ENCODE peak calls at places on chromosomes 16 and 17, in nine cellular contexts. One of them, this sample, is unnamed.

GRCh38 chr16:9847146-9847545 is 335.1 kb downstream of the GRIN2A start:
- DNase-seq in NB4: no peak
- DNase-seq in esophagus squamous epithelium: no peak
- DNase-seq in stomach: no peak
- DNase-seq in testis: no peak
- DNase-seq in transverse colon: no peak
- DNase-seq in prostate gland: no peak
- DNase-seq in HepG2: no peak
- DNase-seq in uterus: no peak
- DNase-seq in this sample: no peak

GRCh38 chr16:66359811-66360608 is 6.5 kb upstream of the CDH5 start:
- DNase-seq in NB4: no peak
- DNase-seq in esophagus squamous epithelium: no peak
- DNase-seq in stomach: no peak
- DNase-seq in testis: no peak
- DNase-seq in transverse colon: no peak
- DNase-seq in prostate gland: no peak
- DNase-seq in HepG2: no peak
- DNase-seq in uterus: peak
- DNase-seq in this sample: no peak

GRCh38 chr17:78127240-78127887 is 1.2 kb downstream of the TMC6 start:
- DNase-seq in NB4: peak
- DNase-seq in esophagus squamous epithelium: no peak
- DNase-seq in stomach: peak
- DNase-seq in testis: peak
- DNase-seq in transverse colon: peak
- DNase-seq in prostate gland: no peak
- DNase-seq in HepG2: peak
- DNase-seq in uterus: no peak
- DNase-seq in this sample: no peak

GRCh38 chr16:84055366-84055765 is 12.8 kb upstream of the SLC38A8 start:
- DNase-seq in NB4: no peak
- DNase-seq in esophagus squamous epithelium: no peak
- DNase-seq in stomach: no peak
- DNase-seq in testis: no peak
- DNase-seq in transverse colon: no peak
- DNase-seq in prostate gland: no peak
- DNase-seq in HepG2: no peak
- DNase-seq in uterus: no peak
- DNase-seq in this sample: no peak

GRCh38 chr17:73718362-73718761 is 74.1 kb upstream of the SDK2 start:
- DNase-seq in NB4: no peak
- DNase-seq in esophagus squamous epithelium: no peak
- DNase-seq in stomach: no peak
- DNase-seq in testis: no peak
- DNase-seq in transverse colon: no peak
- DNase-seq in prostate gland: no peak
- DNase-seq in HepG2: no peak
- DNase-seq in uterus: no peak
- DNase-seq in this sample: no peak

GRCh38 chr16:70746708-70747424 is 54.1 kb downstream of the VAC14 start:
- DNase-seq in NB4: peak
- DNase-seq in esophagus squamous epithelium: no peak
- DNase-seq in stomach: peak
- DNase-seq in testis: no peak
- DNase-seq in transverse colon: peak
- DNase-seq in prostate gland: peak
- DNase-seq in HepG2: peak
- DNase-seq in uterus: peak
- DNase-seq in this sample: peak

GRCh38 chr17:79223471-79223870 is 148.8 kb downstream of the ENGASE start:
- DNase-seq in NB4: no peak
- DNase-seq in esophagus squamous epithelium: no peak
- DNase-seq in stomach: no peak
- DNase-seq in testis: no peak
- DNase-seq in transverse colon: no peak
- DNase-seq in prostate gland: no peak
- DNase-seq in HepG2: no peak
- DNase-seq in uterus: no peak
- DNase-seq in this sample: no peak

GRCh38 chr16:81140930-81141780 is 45.0 kb upstream of the GCSH start:
- DNase-seq in NB4: peak
- DNase-seq in esophagus squamous epithelium: no peak
- DNase-seq in stomach: no peak
- DNase-seq in testis: peak
- DNase-seq in transverse colon: no peak
- DNase-seq in prostate gland: no peak
- DNase-seq in HepG2: peak
- DNase-seq in uterus: no peak
- DNase-seq in this sample: no peak

GRCh38 chr17:75695830-75696271 is 25.4 kb upstream of the ITGB4 start:
- DNase-seq in NB4: no peak
- DNase-seq in esophagus squamous epithelium: no peak
- DNase-seq in stomach: peak
- DNase-seq in testis: no peak
- DNase-seq in transverse colon: peak
- DNase-seq in prostate gland: peak
- DNase-seq in HepG2: no peak
- DNase-seq in uterus: no peak
- DNase-seq in this sample: peak

GRCh38 chr17:13001991-13002615 is 15.7 kb downstream of the ELAC2 start:
- DNase-seq in NB4: no peak
- DNase-seq in esophagus squamous epithelium: no peak
- DNase-seq in stomach: no peak
- DNase-seq in testis: no peak
- DNase-seq in transverse colon: no peak
- DNase-seq in prostate gland: no peak
- DNase-seq in HepG2: no peak
- DNase-seq in uterus: no peak
- DNase-seq in this sample: no peak

GRCh38 chr16:84404936-84405640 is 36.8 kb downstream of the ATP2C2 start:
- DNase-seq in NB4: no peak
- DNase-seq in esophagus squamous epithelium: no peak
- DNase-seq in stomach: no peak
- DNase-seq in testis: no peak
- DNase-seq in transverse colon: no peak
- DNase-seq in prostate gland: no peak
- DNase-seq in HepG2: no peak
- DNase-seq in uterus: no peak
- DNase-seq in this sample: no peak

GRCh38 chr16:68069511-68070248 is 15.5 kb upstream of the NFATC3 start:
- DNase-seq in NB4: peak
- DNase-seq in esophagus squamous epithelium: no peak
- DNase-seq in stomach: no peak
- DNase-seq in testis: peak
- DNase-seq in transverse colon: peak
- DNase-seq in prostate gland: no peak
- DNase-seq in HepG2: no peak
- DNase-seq in uterus: no peak
- DNase-seq in this sample: peak

GRCh38 chr16:85104821-85105391 is 7.4 kb downstream of the CIBAR2 start:
- DNase-seq in NB4: peak
- DNase-seq in esophagus squamous epithelium: no peak
- DNase-seq in stomach: no peak
- DNase-seq in testis: no peak
- DNase-seq in transverse colon: peak
- DNase-seq in prostate gland: no peak
- DNase-seq in HepG2: no peak
- DNase-seq in uterus: no peak
- DNase-seq in this sample: no peak

GRCh38 chr16:66007717-66008116 is 358.8 kb upstream of the CDH5 start:
- DNase-seq in NB4: no peak
- DNase-seq in esophagus squamous epithelium: no peak
- DNase-seq in stomach: no peak
- DNase-seq in testis: no peak
- DNase-seq in transverse colon: no peak
- DNase-seq in prostate gland: no peak
- DNase-seq in HepG2: no peak
- DNase-seq in uterus: no peak
- DNase-seq in this sample: no peak

DNA sequence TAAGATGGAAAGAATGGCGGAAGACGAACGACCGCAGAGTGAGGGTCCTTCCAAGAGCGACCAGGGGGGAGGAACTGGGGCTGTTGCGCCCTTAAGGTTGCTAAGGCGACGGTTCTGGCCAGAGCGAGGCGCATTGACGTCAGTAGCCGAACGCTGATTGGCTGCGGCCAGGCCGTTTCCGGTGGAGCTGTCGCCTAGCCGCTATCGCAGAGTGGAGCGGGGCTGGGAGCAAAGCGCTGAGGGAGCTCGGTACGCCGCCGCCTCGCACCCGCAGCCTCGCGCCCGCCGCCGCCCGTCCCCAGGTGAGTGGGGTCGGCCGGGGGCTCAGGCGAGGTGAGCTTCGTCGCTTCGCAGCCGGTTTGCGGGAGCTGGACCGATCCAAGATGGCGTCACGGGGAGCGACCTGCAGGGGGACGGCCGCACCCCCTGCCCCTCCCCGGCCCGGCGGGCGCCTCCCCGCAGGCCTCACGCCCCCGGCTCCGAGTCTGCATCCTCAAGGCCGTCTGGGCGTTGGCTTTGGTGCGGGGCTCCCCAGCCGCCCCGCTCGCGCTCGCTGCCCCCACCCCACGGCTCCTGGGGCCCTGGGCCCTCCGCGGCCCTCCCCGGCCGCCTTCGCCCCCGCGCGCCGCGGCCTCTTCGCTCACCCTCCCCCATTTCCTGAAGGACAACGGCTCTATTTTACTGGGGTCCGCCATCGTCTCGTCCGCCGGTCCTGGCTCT is at the start of gene PRKAR1A:
- DNase-seq in NB4: peak
- DNase-seq in esophagus squamous epithelium: peak
- DNase-seq in stomach: peak
- DNase-seq in testis: peak
- DNase-seq in transverse colon: peak
- DNase-seq in prostate gland: peak
- DNase-seq in HepG2: peak
- DNase-seq in uterus: peak
- DNase-seq in this sample: peak
- TF ChIP-seq CTCF in NB4: no peak
- TF ChIP-seq CTCF in esophagus squamous epithelium: peak
- TF ChIP-seq CTCF in stomach: no peak
- TF ChIP-seq CTCF in testis: peak
- TF ChIP-seq CTCF in transverse colon: no peak
- TF ChIP-seq CTCF in prostate gland: peak
- TF ChIP-seq CTCF in HepG2: peak
- TF ChIP-seq CTCF in uterus: no peak
- TF ChIP-seq CTCF in this sample: no peak

DNA sequence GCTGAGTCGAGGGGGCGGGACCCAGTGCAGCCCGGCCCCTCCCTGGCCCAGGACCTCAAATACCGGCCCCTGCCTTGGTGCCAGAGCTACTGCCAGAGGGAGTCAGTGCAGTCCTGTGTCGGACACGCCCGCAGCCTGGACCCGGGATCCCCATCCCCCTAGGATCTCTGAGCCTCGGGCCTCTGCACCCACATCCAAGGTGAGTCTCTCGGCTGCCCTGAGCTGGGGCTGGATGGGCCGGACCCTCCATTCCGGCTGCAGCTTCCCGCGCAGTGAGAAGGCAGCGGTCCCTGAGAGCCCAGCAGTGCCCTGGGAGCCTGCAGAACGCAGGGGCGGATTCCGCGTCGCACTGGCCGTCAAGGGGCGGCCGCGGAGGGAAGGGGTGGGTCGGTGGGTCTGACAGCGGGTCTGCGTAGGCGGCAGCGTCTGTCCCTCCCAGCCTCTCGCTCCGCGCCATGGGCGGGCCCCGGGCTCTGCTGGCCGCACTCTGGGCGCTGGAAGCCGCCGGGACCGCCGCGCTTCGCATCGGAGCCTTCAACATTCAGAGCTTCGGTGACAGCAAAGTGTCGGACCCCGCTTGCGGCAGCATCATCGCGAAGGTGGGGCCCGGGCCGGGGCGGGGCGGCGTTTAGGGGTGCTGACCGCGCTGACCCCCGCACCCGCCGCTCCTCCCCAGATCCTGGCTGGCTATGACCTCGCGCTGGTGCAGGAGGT is at the start of gene DNASE1L2:
- DNase-seq in NB4: no peak
- DNase-seq in esophagus squamous epithelium: no peak
- DNase-seq in stomach: peak
- DNase-seq in testis: no peak
- DNase-seq in transverse colon: no peak
- DNase-seq in prostate gland: no peak
- DNase-seq in HepG2: no peak
- DNase-seq in uterus: no peak
- DNase-seq in this sample: no peak
- TF ChIP-seq POLR2A in NB4: no peak
- TF ChIP-seq POLR2A in esophagus squamous epithelium: no peak
- TF ChIP-seq POLR2A in stomach: no peak
- TF ChIP-seq POLR2A in testis: no peak
- TF ChIP-seq POLR2A in transverse colon: no peak
- TF ChIP-seq POLR2A in prostate gland: no peak
- TF ChIP-seq POLR2A in HepG2: no peak
- TF ChIP-seq POLR2A in uterus: no peak
- TF ChIP-seq POLR2A in this sample: no peak

DNA sequence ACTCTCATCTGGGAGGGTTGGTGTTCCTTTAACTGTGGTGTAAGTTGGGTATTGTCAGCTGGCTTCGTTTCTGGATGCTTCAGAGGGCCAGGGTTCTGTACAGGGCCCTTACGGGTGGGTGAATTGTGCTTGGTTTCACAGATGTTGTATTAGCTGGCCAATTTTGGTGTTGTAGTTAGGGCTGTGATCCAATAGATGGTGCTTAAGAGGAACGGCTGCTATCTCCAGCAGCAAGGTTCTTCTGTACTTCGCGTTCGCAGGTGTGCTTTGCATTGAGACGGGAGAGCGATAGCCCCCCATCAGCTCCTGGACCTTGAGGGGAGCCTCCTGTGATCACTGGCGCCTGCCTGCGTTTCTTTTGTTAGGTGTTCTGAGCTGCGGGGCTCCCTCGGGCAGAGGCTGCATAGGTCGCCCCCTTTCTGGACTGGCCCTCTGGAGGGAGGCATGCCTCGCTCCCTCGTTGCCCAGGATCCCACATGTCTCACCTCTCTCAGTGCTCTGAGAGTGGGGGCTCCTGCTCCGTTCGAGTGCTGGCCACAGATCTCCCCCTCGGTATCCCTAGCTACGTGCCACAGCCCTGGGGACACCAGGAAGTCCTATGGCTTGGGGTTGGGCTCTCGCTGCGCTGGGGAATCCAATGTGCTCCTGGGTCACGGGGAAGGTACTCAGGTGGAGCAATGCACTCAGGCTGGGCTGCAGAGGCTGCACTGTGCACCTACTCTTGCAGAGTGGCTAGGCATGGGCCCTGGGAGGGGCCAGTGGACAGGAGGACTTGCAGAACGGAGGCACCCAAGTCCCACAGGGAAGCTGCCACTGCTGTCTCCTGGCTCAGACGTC is 844 bp upstream of the PRDM7 start:
- DNase-seq in NB4: peak
- DNase-seq in esophagus squamous epithelium: no peak
- DNase-seq in stomach: no peak
- DNase-seq in testis: peak
- DNase-seq in transverse colon: peak
- DNase-seq in prostate gland: no peak
- DNase-seq in HepG2: no peak
- DNase-seq in uterus: no peak
- DNase-seq in this sample: peak
- H3K4me3 ChIP-seq in NB4: peak
- H3K4me3 ChIP-seq in esophagus squamous epithelium: peak
- H3K4me3 ChIP-seq in stomach: peak
- H3K4me3 ChIP-seq in testis: peak
- H3K4me3 ChIP-seq in transverse colon: no peak
- H3K4me3 ChIP-seq in prostate gland: peak
- H3K4me3 ChIP-seq in HepG2: no peak
- H3K4me3 ChIP-seq in uterus: peak
- H3K4me3 ChIP-seq in this sample: no peak

GRCh38 chr16:3490911-3491629 is 4.2 kb downstream of the C16orf90 start:
- DNase-seq in NB4: peak
- DNase-seq in esophagus squamous epithelium: no peak
- DNase-seq in stomach: peak
- DNase-seq in testis: no peak
- DNase-seq in transverse colon: no peak
- DNase-seq in prostate gland: no peak
- DNase-seq in HepG2: peak
- DNase-seq in uterus: no peak
- DNase-seq in this sample: no peak
- TF ChIP-seq CTCF in NB4: no peak
- TF ChIP-seq CTCF in esophagus squamous epithelium: no peak
- TF ChIP-seq CTCF in stomach: no peak
- TF ChIP-seq CTCF in testis: no peak
- TF ChIP-seq CTCF in transverse colon: no peak
- TF ChIP-seq CTCF in prostate gland: no peak
- TF ChIP-seq CTCF in HepG2: peak
- TF ChIP-seq CTCF in uterus: no peak
- TF ChIP-seq CTCF in this sample: no peak